ENCODE peak calls at places on chromosomes 3 and 15, in seven cellular contexts. One of them, this sample, is unnamed.

GRCh38 chr15:72070817-72071447 is 47.0 kb downstream of the MYO9A start:
- DNase-seq in IMR-90: no peak
- DNase-seq in heart left ventricle: no peak
- DNase-seq in brain microvascular endothelial cell: no peak
- DNase-seq in HFF-Myc: no peak
- DNase-seq in HL-60: no peak
- DNase-seq in endothelial cell: no peak
- DNase-seq in this sample: no peak

GRCh38 chr15:49225572-49226281 is 55.7 kb downstream of the GALK2 start:
- DNase-seq in IMR-90: peak
- DNase-seq in heart left ventricle: peak
- DNase-seq in brain microvascular endothelial cell: peak
- DNase-seq in HFF-Myc: no peak
- DNase-seq in HL-60: no peak
- DNase-seq in endothelial cell: peak
- DNase-seq in this sample: no peak

GRCh38 chr3:101868534-101869464 is 19.5 kb downstream of the NFKBIZ start:
- DNase-seq in IMR-90: peak
- DNase-seq in heart left ventricle: peak
- DNase-seq in brain microvascular endothelial cell: peak
- DNase-seq in HFF-Myc: no peak
- DNase-seq in HL-60: no peak
- DNase-seq in endothelial cell: no peak
- DNase-seq in this sample: no peak

GRCh38 chr15:75639191-75639708 is 774 bp downstream of the IMP3 start:
- DNase-seq in IMR-90: no peak
- DNase-seq in heart left ventricle: no peak
- DNase-seq in brain microvascular endothelial cell: no peak
- DNase-seq in HFF-Myc: no peak
- DNase-seq in HL-60: no peak
- DNase-seq in endothelial cell: no peak
- DNase-seq in this sample: no peak

GRCh38 chr15:70741677-70742293 is 21.6 kb downstream of the UACA start:
- DNase-seq in IMR-90: peak
- DNase-seq in heart left ventricle: no peak
- DNase-seq in brain microvascular endothelial cell: no peak
- DNase-seq in HFF-Myc: peak
- DNase-seq in HL-60: peak
- DNase-seq in endothelial cell: no peak
- DNase-seq in this sample: no peak

GRCh38 chr3:170154569-170155143 is 26.9 kb downstream of the PHC3 start:
- DNase-seq in IMR-90: no peak
- DNase-seq in heart left ventricle: no peak
- DNase-seq in brain microvascular endothelial cell: no peak
- DNase-seq in HFF-Myc: no peak
- DNase-seq in HL-60: peak
- DNase-seq in endothelial cell: no peak
- DNase-seq in this sample: no peak

GRCh38 chr15:67508367-67508766 is 12.6 kb upstream of the C15orf61 start:
- DNase-seq in IMR-90: peak
- DNase-seq in heart left ventricle: no peak
- DNase-seq in brain microvascular endothelial cell: no peak
- DNase-seq in HFF-Myc: no peak
- DNase-seq in HL-60: no peak
- DNase-seq in endothelial cell: no peak
- DNase-seq in this sample: no peak

GRCh38 chr3:52704611-52705437 is 767 bp downstream of the GLT8D1 start:
- DNase-seq in IMR-90: peak
- DNase-seq in heart left ventricle: no peak
- DNase-seq in brain microvascular endothelial cell: peak
- DNase-seq in HFF-Myc: no peak
- DNase-seq in HL-60: peak
- DNase-seq in endothelial cell: peak
- DNase-seq in this sample: no peak

GRCh38 chr15:62059818-62060115 is 480 bp downstream of the VPS13C start:
- DNase-seq in IMR-90: peak
- DNase-seq in heart left ventricle: peak
- DNase-seq in brain microvascular endothelial cell: peak
- DNase-seq in HFF-Myc: no peak
- DNase-seq in HL-60: peak
- DNase-seq in endothelial cell: no peak
- DNase-seq in this sample: no peak

GRCh38 chr3:111541911-111542483 is at the start of gene CD96:
- DNase-seq in IMR-90: peak
- DNase-seq in heart left ventricle: no peak
- DNase-seq in brain microvascular endothelial cell: peak
- DNase-seq in HFF-Myc: no peak
- DNase-seq in HL-60: no peak
- DNase-seq in endothelial cell: no peak
- DNase-seq in this sample: no peak

GRCh38 chr3:25910997-25911396 is 121.1 kb downstream of the OXSM start:
- DNase-seq in IMR-90: peak
- DNase-seq in heart left ventricle: no peak
- DNase-seq in brain microvascular endothelial cell: peak
- DNase-seq in HFF-Myc: no peak
- DNase-seq in HL-60: peak
- DNase-seq in endothelial cell: no peak
- DNase-seq in this sample: no peak

GRCh38 chr3:120129041-120129440 is 34.8 kb upstream of the GSK3B start:
- DNase-seq in IMR-90: no peak
- DNase-seq in heart left ventricle: no peak
- DNase-seq in brain microvascular endothelial cell: no peak
- DNase-seq in HFF-Myc: no peak
- DNase-seq in HL-60: no peak
- DNase-seq in endothelial cell: no peak
- DNase-seq in this sample: no peak

GRCh38 chr3:108159865-108160264 is 62.4 kb downstream of the IFT57 start:
- DNase-seq in IMR-90: peak
- DNase-seq in heart left ventricle: no peak
- DNase-seq in brain microvascular endothelial cell: no peak
- DNase-seq in HFF-Myc: peak
- DNase-seq in HL-60: no peak
- DNase-seq in endothelial cell: no peak
- DNase-seq in this sample: no peak

GRCh38 chr15:79635149-79635771 is 203.1 kb downstream of the MINAR1 start:
- DNase-seq in IMR-90: no peak
- DNase-seq in heart left ventricle: no peak
- DNase-seq in brain microvascular endothelial cell: no peak
- DNase-seq in HFF-Myc: no peak
- DNase-seq in HL-60: no peak
- DNase-seq in endothelial cell: no peak
- DNase-seq in this sample: no peak

GRCh38 chr3:71724584-71725278 is 471 bp downstream of the EIF4E3 start:
- DNase-seq in IMR-90: no peak
- DNase-seq in heart left ventricle: peak
- DNase-seq in brain microvascular endothelial cell: no peak
- DNase-seq in HFF-Myc: no peak
- DNase-seq in HL-60: peak
- DNase-seq in endothelial cell: peak
- DNase-seq in this sample: peak

GRCh38 chr3:99118381-99118780 is 216.9 kb upstream of the DCBLD2 start:
- DNase-seq in IMR-90: peak
- DNase-seq in heart left ventricle: no peak
- DNase-seq in brain microvascular endothelial cell: no peak
- DNase-seq in HFF-Myc: no peak
- DNase-seq in HL-60: no peak
- DNase-seq in endothelial cell: no peak
- DNase-seq in this sample: no peak

GRCh38 chr3:50324351-50325144 is 2.0 kb upstream of the HYAL2 start:
- DNase-seq in IMR-90: peak
- DNase-seq in heart left ventricle: peak
- DNase-seq in brain microvascular endothelial cell: peak
- DNase-seq in HFF-Myc: no peak
- DNase-seq in HL-60: peak
- DNase-seq in endothelial cell: peak
- DNase-seq in this sample: no peak

GRCh38 chr3:55690746-55691540 is 203.8 kb upstream of the WNT5A start:
- DNase-seq in IMR-90: no peak
- DNase-seq in heart left ventricle: no peak
- DNase-seq in brain microvascular endothelial cell: no peak
- DNase-seq in HFF-Myc: no peak
- DNase-seq in HL-60: no peak
- DNase-seq in endothelial cell: no peak
- DNase-seq in this sample: no peak

GRCh38 chr3:8324727-8325126 is 176.9 kb upstream of the LMCD1 start:
- DNase-seq in IMR-90: peak
- DNase-seq in heart left ventricle: peak
- DNase-seq in brain microvascular endothelial cell: peak
- DNase-seq in HFF-Myc: no peak
- DNase-seq in HL-60: peak
- DNase-seq in endothelial cell: peak
- DNase-seq in this sample: no peak

GRCh38 chr15:57455969-57456368 is 79.7 kb downstream of the CGNL1 start:
- DNase-seq in IMR-90: no peak
- DNase-seq in heart left ventricle: no peak
- DNase-seq in brain microvascular endothelial cell: no peak
- DNase-seq in HFF-Myc: no peak
- DNase-seq in HL-60: no peak
- DNase-seq in endothelial cell: no peak
- DNase-seq in this sample: no peak

GRCh38 chr15:93087825-93088199 is 1.2 kb downstream of the RGMA start:
- DNase-seq in IMR-90: peak
- DNase-seq in heart left ventricle: peak
- DNase-seq in brain microvascular endothelial cell: peak
- DNase-seq in HFF-Myc: peak
- DNase-seq in HL-60: peak
- DNase-seq in endothelial cell: peak
- DNase-seq in this sample: no peak

DNA sequence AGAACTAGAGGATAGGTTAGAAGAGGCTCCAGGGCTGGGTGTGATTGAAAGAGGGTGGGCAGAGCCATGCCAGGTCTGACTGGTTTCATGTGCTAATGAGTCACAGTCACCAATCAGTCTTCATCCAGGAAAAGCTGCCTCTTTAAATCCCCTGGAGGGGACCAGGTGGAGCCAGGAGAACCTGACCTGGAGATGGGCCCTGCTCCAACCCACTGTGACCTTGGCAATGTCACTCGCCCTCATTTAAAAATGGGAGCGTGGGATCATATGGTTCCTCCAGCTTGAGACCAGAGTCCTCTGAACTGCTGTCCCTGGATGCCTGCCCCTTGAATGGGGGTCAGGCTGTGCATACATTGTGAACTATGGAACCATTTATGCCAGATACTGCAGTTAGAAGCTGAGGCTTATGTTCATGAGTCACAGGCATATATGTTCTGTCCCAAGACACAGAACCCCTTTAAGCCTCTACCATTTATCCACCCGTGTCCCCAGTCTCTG is 23.0 kb downstream of the HES1 start:
- DNase-seq in IMR-90: no peak
- DNase-seq in heart left ventricle: no peak
- DNase-seq in brain microvascular endothelial cell: no peak
- DNase-seq in HFF-Myc: no peak
- DNase-seq in HL-60: no peak
- DNase-seq in endothelial cell: no peak
- DNase-seq in this sample: no peak
- TF ChIP-seq CTCF in IMR-90: no peak
- TF ChIP-seq CTCF in heart left ventricle: no peak
- TF ChIP-seq CTCF in brain microvascular endothelial cell: no peak
- TF ChIP-seq CTCF in HFF-Myc: no peak
- TF ChIP-seq CTCF in HL-60: no peak
- TF ChIP-seq CTCF in endothelial cell: no peak
- TF ChIP-seq CTCF in this sample: no peak

DNA sequence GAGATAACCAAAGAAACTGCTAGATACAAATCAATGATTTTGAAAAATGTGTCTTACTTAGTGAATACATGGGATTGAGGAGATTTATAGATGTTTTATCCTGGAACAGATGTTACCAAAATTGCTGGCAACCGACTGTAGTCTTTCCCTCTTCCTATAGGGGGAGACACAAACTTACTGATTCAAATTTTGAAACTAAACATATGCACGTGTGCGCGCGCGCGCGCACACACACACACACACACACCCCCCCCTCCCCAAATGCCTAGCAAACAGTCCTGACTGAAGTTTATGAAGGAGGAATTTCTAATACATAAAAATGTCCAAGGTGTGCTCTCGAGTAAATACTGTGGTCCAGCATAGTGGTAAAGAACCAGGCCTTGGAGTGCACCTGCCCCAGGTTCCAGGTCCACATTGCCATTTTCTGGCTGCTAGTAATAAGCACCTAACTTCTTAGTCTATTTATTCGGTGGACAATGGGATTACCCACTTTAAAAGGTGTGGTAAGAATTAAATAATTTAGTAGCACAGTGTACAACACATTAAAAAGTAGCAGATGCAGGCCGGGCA is 18.5 kb upstream of the C3orf62 start:
- DNase-seq in IMR-90: peak
- DNase-seq in heart left ventricle: no peak
- DNase-seq in brain microvascular endothelial cell: peak
- DNase-seq in HFF-Myc: no peak
- DNase-seq in HL-60: peak
- DNase-seq in endothelial cell: peak
- DNase-seq in this sample: no peak
- TF ChIP-seq CTCF in IMR-90: peak
- TF ChIP-seq CTCF in heart left ventricle: peak
- TF ChIP-seq CTCF in brain microvascular endothelial cell: peak
- TF ChIP-seq CTCF in HFF-Myc: peak
- TF ChIP-seq CTCF in HL-60: peak
- TF ChIP-seq CTCF in endothelial cell: peak
- TF ChIP-seq CTCF in this sample: peak

GRCh38 chr3:78025916-78026315 is 986.0 kb downstream of the ROBO2 start:
- DNase-seq in IMR-90: no peak
- DNase-seq in heart left ventricle: no peak
- DNase-seq in brain microvascular endothelial cell: no peak
- DNase-seq in HFF-Myc: no peak
- DNase-seq in HL-60: no peak
- DNase-seq in endothelial cell: no peak
- DNase-seq in this sample: no peak
- TF ChIP-seq CTCF in IMR-90: no peak
- TF ChIP-seq CTCF in heart left ventricle: no peak
- TF ChIP-seq CTCF in brain microvascular endothelial cell: no peak
- TF ChIP-seq CTCF in HFF-Myc: no peak
- TF ChIP-seq CTCF in HL-60: no peak
- TF ChIP-seq CTCF in endothelial cell: no peak
- TF ChIP-seq CTCF in this sample: no peak

GRCh38 chr3:155178810-155179424 is 98.8 kb downstream of the MME start:
- DNase-seq in IMR-90: no peak
- DNase-seq in heart left ventricle: no peak
- DNase-seq in brain microvascular endothelial cell: no peak
- DNase-seq in HFF-Myc: no peak
- DNase-seq in HL-60: peak
- DNase-seq in endothelial cell: no peak
- DNase-seq in this sample: no peak

GRCh38 chr3:155179425-155179814 is 99.3 kb downstream of the MME start:
- DNase-seq in IMR-90: no peak
- DNase-seq in heart left ventricle: no peak
- DNase-seq in brain microvascular endothelial cell: no peak
- DNase-seq in HFF-Myc: no peak
- DNase-seq in HL-60: no peak
- DNase-seq in endothelial cell: no peak
- DNase-seq in this sample: no peak

GRCh38 chr3:155184027-155184426 is 103.9 kb downstream of the MME start:
- DNase-seq in IMR-90: no peak
- DNase-seq in heart left ventricle: no peak
- DNase-seq in brain microvascular endothelial cell: no peak
- DNase-seq in HFF-Myc: no peak
- DNase-seq in HL-60: no peak
- DNase-seq in endothelial cell: no peak
- DNase-seq in this sample: no peak

GRCh38 chr3:155182467-155182866 is 102.3 kb downstream of the MME start:
- DNase-seq in IMR-90: no peak
- DNase-seq in heart left ventricle: no peak
- DNase-seq in brain microvascular endothelial cell: no peak
- DNase-seq in HFF-Myc: no peak
- DNase-seq in HL-60: no peak
- DNase-seq in endothelial cell: no peak
- DNase-seq in this sample: no peak

GRCh38 chr3:155179966-155180757 is 100.0 kb downstream of the MME start:
- DNase-seq in IMR-90: no peak
- DNase-seq in heart left ventricle: no peak
- DNase-seq in brain microvascular endothelial cell: no peak
- DNase-seq in HFF-Myc: no peak
- DNase-seq in HL-60: no peak
- DNase-seq in endothelial cell: no peak
- DNase-seq in this sample: no peak
- TF ChIP-seq CTCF in IMR-90: no peak
- TF ChIP-seq CTCF in heart left ventricle: no peak
- TF ChIP-seq CTCF in brain microvascular endothelial cell: no peak
- TF ChIP-seq CTCF in HFF-Myc: no peak
- TF ChIP-seq CTCF in HL-60: no peak
- TF ChIP-seq CTCF in endothelial cell: no peak
- TF ChIP-seq CTCF in this sample: no peak

This sample was measured in type B pancreatic cell.